ENCODE peak calls at places on chromosomes 4 and X, in seven cellular contexts. J, X, Q, O, K, W and P are unnamed samples.

GRCh38 chrX:23100826-23101225 is 101.1 kb downstream of the DDX53 start:
- DNase-seq in J (no peak), X (no peak), Q (no peak), O (no peak), K (no peak), W (no peak), P (no peak)

GRCh38 chrX:68421651-68422050 is 11.6 kb downstream of the OPHN1 start:
- DNase-seq in J (no peak), X (no peak), Q (no peak), O (no peak), K (no peak), W (no peak), P (no peak)

GRCh38 chr4:118206627-118207026 is 146.2 kb downstream of the PRSS12 start:
- DNase-seq in J (no peak), X (no peak), Q (no peak), O (no peak), K (peak), W (no peak), P (no peak)

GRCh38 chr4:119532319-119532718 is 96.3 kb downstream of the PDE5A start:
- DNase-seq in J (no peak), X (no peak), Q (no peak), O (no peak), K (no peak), W (no peak), P (no peak)

GRCh38 chr4:38663801-38664703 is at the start of gene KLF3:
- DNase-seq in J (peak), X (peak), Q (peak), O (peak), K (peak), W (peak), P (peak)

GRCh38 chr4:92100980-92101379 is 202.8 kb upstream of the GRID2 start:
- DNase-seq in J (no peak), X (no peak), Q (no peak), O (no peak), K (no peak), W (no peak), P (no peak)

GRCh38 chr4:87530868-87531267 is 1.7 kb upstream of the SPARCL1 start:
- DNase-seq in J (no peak), X (peak), Q (peak), O (no peak), K (peak), W (no peak), P (no peak)

GRCh38 chr4:1583859-1584258 is 100.3 kb downstream of the FAM53A start:
- DNase-seq in J (no peak), X (no peak), Q (no peak), O (no peak), K (no peak), W (no peak), P (no peak)

GRCh38 chr4:25928956-25929336 is 14.9 kb downstream of the SMIM20 start:
- DNase-seq in J (no peak), X (no peak), Q (no peak), O (no peak), K (peak), W (no peak), P (no peak)

GRCh38 chrX:119489212-119490074 is 21.2 kb downstream of the SLC25A5 start:
- DNase-seq in J (no peak), X (no peak), Q (no peak), O (no peak), K (no peak), W (no peak), P (no peak)

GRCh38 chr4:87033902-87034301 is 99.1 kb downstream of the AFF1 start:
- DNase-seq in J (peak), X (no peak), Q (no peak), O (no peak), K (no peak), W (no peak), P (no peak)

GRCh38 chrX:80812176-80812575 is 2.5 kb upstream of the BRWD3 start:
- DNase-seq in J (no peak), X (peak), Q (no peak), O (peak), K (peak), W (no peak), P (no peak)

GRCh38 chr4:99712530-99712929 is 54.9 kb upstream of the C4orf54 start:
- DNase-seq in J (no peak), X (no peak), Q (no peak), O (no peak), K (no peak), W (no peak), P (no peak)